ENCODE peak calls at places on chromosomes 12 and 14, in five cellular contexts. V is HFF-Myc, S is keratinocyte, P is IMR-90, F is bronchial epithelial cell. O is an unnamed sample.

GRCh38 chr12:111437816-111438454 is 32.2 kb downstream of the SH2B3 start:
- DNase-seq in V (peak), S (peak), P (peak), F (peak), O (no peak)

GRCh38 chr14:64253672-64254071 is 40.5 kb downstream of the ESR2 start:
- DNase-seq in V (no peak), S (peak), P (peak), F (peak), O (no peak)

GRCh38 chr12:92927436-92928116 is 1.5 kb downstream of the EEA1 start:
- DNase-seq in V (peak), S (no peak), P (peak), F (peak), O (peak)

GRCh38 chr12:21526053-21526452 is at the start of gene SPX:
- DNase-seq in V (no peak), S (no peak), P (peak), F (peak), O (no peak)

GRCh38 chr12:34595749-34596733 is 573.7 kb downstream of the ALG10 start:
- DNase-seq in V (no peak), S (no peak), P (no peak), F (no peak), O (no peak)

GRCh38 chr14:73833530-73834257 is 17.9 kb upstream of the PTGR2 start:
- DNase-seq in V (no peak), S (no peak), P (peak), F (no peak), O (no peak)

GRCh38 chr12:19739195-19739776 is 300.0 kb downstream of the AEBP2 start:
- DNase-seq in V (peak), S (no peak), P (peak), F (peak), O (peak)

GRCh38 chr12:75177997-75178396 is 31.6 kb downstream of the KCNC2 start:
- DNase-seq in V (peak), S (peak), P (peak), F (peak), O (no peak)

GRCh38 chr14:78202976-78203375 is 32.8 kb downstream of the NRXN3 start:
- DNase-seq in V (no peak), S (peak), P (no peak), F (peak), O (no peak)

GRCh38 chr14:101220921-101221510 is 317.5 kb upstream of the RTL1 start:
- DNase-seq in V (no peak), S (no peak), P (no peak), F (no peak), O (no peak)

GRCh38 chr12:49068879-49069506 is 786 bp downstream of the RHEBL1 start:
- DNase-seq in V (no peak), S (no peak), P (no peak), F (no peak), O (no peak)

GRCh38 chr14:38611928-38612327 is 356.0 kb upstream of the CLEC14A start:
- DNase-seq in V (no peak), S (no peak), P (no peak), F (no peak), O (no peak)

GRCh38 chr12:110860833-110861291 is 14.1 kb downstream of the CCDC63 start:
- DNase-seq in V (no peak), S (no peak), P (no peak), F (no peak), O (no peak)

GRCh38 chr14:82387699-82388098 is 854.0 kb upstream of the SEL1L start:
- DNase-seq in V (no peak), S (no peak), P (no peak), F (peak), O (no peak)

GRCh38 chr12:80622271-80622670 is 85.2 kb upstream of the MYF6 start:
- DNase-seq in V (no peak), S (no peak), P (no peak), F (no peak), O (no peak)

GRCh38 chr12:104142543-104142942 is 4.5 kb upstream of the NFYB start:
- DNase-seq in V (no peak), S (no peak), P (no peak), F (no peak), O (no peak)

GRCh38 chr14:66701813-66702212 is 193.9 kb downstream of the GPHN start:
- DNase-seq in V (no peak), S (no peak), P (no peak), F (no peak), O (no peak)

GRCh38 chr12:100026241-100026640 is 41.5 kb upstream of the ANKS1B start:
- DNase-seq in V (no peak), S (no peak), P (peak), F (no peak), O (no peak)

GRCh38 chr14:98984719-98985041 is 287.3 kb downstream of the BCL11B start:
- DNase-seq in V (no peak), S (no peak), P (no peak), F (no peak), O (no peak)

GRCh38 chr14:38316922-38317321 is 61.0 kb upstream of the CLEC14A start:
- DNase-seq in V (no peak), S (no peak), P (no peak), F (no peak), O (no peak)

GRCh38 chr12:52254180-52254964 is 20.1 kb upstream of the KRT86 start:
- DNase-seq in V (no peak), S (no peak), P (no peak), F (no peak), O (peak)

GRCh38 chr12:66275040-66275439 is 27.3 kb upstream of the HELB start:
- DNase-seq in V (no peak), S (no peak), P (no peak), F (no peak), O (no peak)

GRCh38 chr12:119006749-119007148 is 25.4 kb downstream of the SRRM4 start:
- DNase-seq in V (no peak), S (no peak), P (no peak), F (no peak), O (no peak)

GRCh38 chr12:10097521-10097920 is 1.3 kb downstream of the CLEC1A start:
- DNase-seq in V (peak), S (no peak), P (no peak), F (no peak), O (no peak)

GRCh38 chr12:125841332-125841731 is 776.1 kb downstream of the AACS start:
- DNase-seq in V (no peak), S (no peak), P (no peak), F (no peak), O (no peak)

GRCh38 chr12:109758406-109759075 is 44.9 kb downstream of the FAM222A start:
- DNase-seq in V (no peak), S (no peak), P (no peak), F (no peak), O (no peak)

GRCh38 chr12:68910128-68910527 is 22.8 kb downstream of the CPM start:
- DNase-seq in V (no peak), S (no peak), P (peak), F (peak), O (no peak)

GRCh38 chr12:1204581-1205121 is 213.6 kb downstream of the ERC1 start:
- DNase-seq in V (no peak), S (no peak), P (no peak), F (peak), O (peak)

GRCh38 chr12:76781321-76781720 is 17.4 kb downstream of the ZDHHC17 start:
- DNase-seq in V (no peak), S (no peak), P (no peak), F (no peak), O (no peak)
- TF ChIP-seq CTCF in V (no peak), S (no peak), P (no peak), F (no peak), O (no peak)

DNA sequence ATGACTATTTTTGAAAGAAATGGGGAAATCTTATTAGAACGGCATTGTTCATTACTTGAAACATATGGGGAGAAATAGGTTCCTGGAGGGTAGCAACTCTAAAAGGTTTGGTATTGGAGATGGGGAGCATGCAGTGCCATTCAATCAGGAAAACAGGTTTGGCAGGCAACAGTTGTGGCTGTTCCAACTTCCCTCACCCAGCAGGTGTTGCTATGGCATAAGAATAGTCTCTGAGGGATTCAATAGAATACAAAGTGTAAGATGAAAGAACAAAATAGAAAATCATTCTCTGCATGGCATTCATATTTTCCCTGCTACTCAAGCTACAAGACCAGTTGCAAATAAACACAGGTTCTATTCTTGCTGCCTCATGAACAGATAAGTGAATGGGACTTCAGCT is 393.3 kb upstream of the RPL10L start:
- DNase-seq in V (no peak), S (no peak), P (no peak), F (peak), O (no peak)
- TF ChIP-seq CTCF in V (no peak), S (peak), P (no peak), F (peak), O (no peak)

GRCh38 chr12:95582230-95583058 is 31.2 kb upstream of the USP44 start:
- DNase-seq in V (peak), S (no peak), P (peak), F (peak), O (no peak)
- TF ChIP-seq CTCF in V (peak), S (no peak), P (peak), F (peak), O (no peak)

GRCh38 chr12:99009654-99010296 is 364.7 kb downstream of the APAF1 start:
- DNase-seq in V (no peak), S (no peak), P (no peak), F (peak), O (no peak)
- TF ChIP-seq CTCF in V (no peak), S (no peak), P (no peak), F (no peak), O (no peak)

DNA sequence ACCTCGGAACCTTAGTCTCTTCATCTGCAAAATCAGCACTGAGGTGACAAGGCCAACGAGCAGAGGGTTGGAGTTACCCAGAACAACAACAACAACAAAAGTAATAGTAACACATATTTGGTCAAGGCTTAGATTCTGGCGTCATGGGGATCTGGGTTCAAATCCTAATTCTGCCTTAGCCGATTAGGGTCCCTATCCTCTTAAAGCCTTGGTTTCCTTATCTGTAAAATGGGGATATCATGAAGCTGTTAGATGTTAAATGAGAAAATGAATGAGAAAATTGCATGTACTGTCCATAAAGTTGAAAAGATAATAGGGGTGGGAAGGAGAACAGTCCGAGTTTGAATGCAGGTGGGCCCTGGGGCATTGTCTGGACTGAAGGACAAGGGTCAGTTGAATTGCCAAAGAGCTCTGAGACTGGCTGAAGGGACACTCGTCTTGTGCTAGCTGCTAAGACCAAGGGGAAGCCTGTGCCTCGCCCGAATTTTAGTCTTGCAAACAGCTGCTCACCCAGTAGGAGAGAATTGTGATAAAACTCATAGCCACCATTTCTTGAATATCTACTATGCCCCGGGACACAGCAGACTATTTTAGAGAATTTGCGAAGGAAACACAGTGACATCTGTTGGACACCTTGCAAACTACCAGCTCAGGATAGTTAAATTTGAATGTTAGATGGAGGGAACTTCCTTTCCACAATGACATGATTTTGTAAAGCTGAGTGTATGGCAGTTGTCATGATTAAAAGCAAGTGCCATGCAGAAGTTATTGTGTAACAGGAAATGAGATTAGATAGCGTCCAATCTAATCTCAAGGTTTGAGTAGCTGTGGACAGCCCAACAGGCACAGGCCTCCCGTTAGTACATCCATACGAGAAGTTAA is 6.8 kb upstream of the HNF1A start:
- DNase-seq in V (peak), S (peak), P (peak), F (peak), O (peak)
- TF ChIP-seq CTCF in V (peak), S (peak), P (peak), F (peak), O (peak)

GRCh38 chr12:79515526-79515935 is 175.2 kb downstream of the PAWR start:
- DNase-seq in V (no peak), S (no peak), P (no peak), F (no peak), O (no peak)
- TF ChIP-seq CTCF in V (no peak), S (no peak), P (no peak), F (no peak), O (no peak)

GRCh38 chr14:24311837-24312615 is 724 bp downstream of the LTB4R start:
- DNase-seq in V (no peak), S (no peak), P (no peak), F (peak), O (no peak)
- TF ChIP-seq CTCF in V (no peak), S (no peak), P (no peak), F (peak), O (no peak)

GRCh38 chr12:114682920-114683708 is 861 bp downstream of the TBX3 start:
- DNase-seq in V (no peak), S (no peak), P (no peak), F (no peak), O (no peak)
- TF ChIP-seq CTCF in V (no peak), S (peak), P (no peak), F (no peak), O (no peak)